ENCODE peak calls at places on chromosomes 4 and X, in four cellular contexts. One of them, this sample, is unnamed.

GRCh38 chr4:132642196-132642817 is 506.8 kb upstream of the PCDH10 start:
- DNase-seq in right lobe of liver: no peak
- DNase-seq in lower leg skin: no peak
- DNase-seq in fibroblast of lung: peak
- DNase-seq in this sample: no peak

GRCh38 chrX:129695937-129696336 is 41.2 kb upstream of the APLN start:
- DNase-seq in right lobe of liver: no peak
- DNase-seq in lower leg skin: peak
- DNase-seq in fibroblast of lung: no peak
- DNase-seq in this sample: no peak

GRCh38 chr4:22869235-22869634 is 176.5 kb downstream of the GBA3 start:
- DNase-seq in lower leg skin: no peak
- DNase-seq in fibroblast of lung: no peak
- DNase-seq in right lobe of liver: no peak
- DNase-seq in this sample: no peak

GRCh38 chrX:31297881-31298280 is 226.0 kb upstream of the FTHL17 start:
- DNase-seq in right lobe of liver: no peak
- DNase-seq in fibroblast of lung: no peak
- DNase-seq in lower leg skin: no peak
- DNase-seq in this sample: no peak

GRCh38 chr4:20074450-20074849 is 177.3 kb upstream of the SLIT2 start:
- DNase-seq in right lobe of liver: no peak
- DNase-seq in fibroblast of lung: peak
- DNase-seq in lower leg skin: no peak
- DNase-seq in this sample: no peak

GRCh38 chrX:123803331-123803983 is 56.4 kb upstream of the XIAP start:
- DNase-seq in fibroblast of lung: peak
- DNase-seq in right lobe of liver: no peak
- DNase-seq in lower leg skin: no peak
- DNase-seq in this sample: no peak

GRCh38 chr4:139028191-139028661 is 12.6 kb downstream of the NOCT start:
- DNase-seq in fibroblast of lung: no peak
- DNase-seq in lower leg skin: no peak
- DNase-seq in right lobe of liver: peak
- DNase-seq in this sample: no peak

GRCh38 chr4:56612282-56612681 is 68.8 kb downstream of the HOPX start:
- DNase-seq in fibroblast of lung: no peak
- DNase-seq in right lobe of liver: no peak
- DNase-seq in lower leg skin: no peak
- DNase-seq in this sample: no peak

GRCh38 chrX:67288958-67289641 is 254.7 kb upstream of the AR start:
- DNase-seq in lower leg skin: peak
- DNase-seq in right lobe of liver: no peak
- DNase-seq in fibroblast of lung: no peak
- DNase-seq in this sample: no peak

GRCh38 chr4:49036528-49036927 is 50.5 kb downstream of the CWH43 start:
- DNase-seq in fibroblast of lung: no peak
- DNase-seq in right lobe of liver: no peak
- DNase-seq in lower leg skin: no peak
- DNase-seq in this sample: no peak

GRCh38 chrX:10109695-10110094 is 47.1 kb upstream of the CLCN4 start:
- DNase-seq in fibroblast of lung: no peak
- DNase-seq in right lobe of liver: no peak
- DNase-seq in lower leg skin: no peak
- DNase-seq in this sample: no peak

GRCh38 chrX:112753116-112753515 is 73.4 kb upstream of the LHFPL1 start:
- DNase-seq in fibroblast of lung: no peak
- DNase-seq in right lobe of liver: no peak
- DNase-seq in lower leg skin: no peak
- DNase-seq in this sample: no peak

GRCh38 chr4:52643846-52644245 is 15.3 kb downstream of the USP46 start:
- DNase-seq in lower leg skin: peak
- DNase-seq in fibroblast of lung: peak
- DNase-seq in right lobe of liver: peak
- DNase-seq in this sample: no peak

GRCh38 chrX:2342281-2342688 is 158.5 kb downstream of the DHRSX start:
- DNase-seq in lower leg skin: peak
- DNase-seq in fibroblast of lung: no peak
- DNase-seq in right lobe of liver: no peak
- DNase-seq in this sample: no peak

GRCh38 chr4:149371021-149371420 is 444.6 kb downstream of the IQCM start:
- DNase-seq in fibroblast of lung: peak
- DNase-seq in lower leg skin: no peak
- DNase-seq in right lobe of liver: peak
- DNase-seq in this sample: no peak
- TF ChIP-seq CTCF in fibroblast of lung: peak
- TF ChIP-seq CTCF in lower leg skin: no peak
- TF ChIP-seq CTCF in right lobe of liver: peak
- TF ChIP-seq CTCF in this sample: peak

DNA sequence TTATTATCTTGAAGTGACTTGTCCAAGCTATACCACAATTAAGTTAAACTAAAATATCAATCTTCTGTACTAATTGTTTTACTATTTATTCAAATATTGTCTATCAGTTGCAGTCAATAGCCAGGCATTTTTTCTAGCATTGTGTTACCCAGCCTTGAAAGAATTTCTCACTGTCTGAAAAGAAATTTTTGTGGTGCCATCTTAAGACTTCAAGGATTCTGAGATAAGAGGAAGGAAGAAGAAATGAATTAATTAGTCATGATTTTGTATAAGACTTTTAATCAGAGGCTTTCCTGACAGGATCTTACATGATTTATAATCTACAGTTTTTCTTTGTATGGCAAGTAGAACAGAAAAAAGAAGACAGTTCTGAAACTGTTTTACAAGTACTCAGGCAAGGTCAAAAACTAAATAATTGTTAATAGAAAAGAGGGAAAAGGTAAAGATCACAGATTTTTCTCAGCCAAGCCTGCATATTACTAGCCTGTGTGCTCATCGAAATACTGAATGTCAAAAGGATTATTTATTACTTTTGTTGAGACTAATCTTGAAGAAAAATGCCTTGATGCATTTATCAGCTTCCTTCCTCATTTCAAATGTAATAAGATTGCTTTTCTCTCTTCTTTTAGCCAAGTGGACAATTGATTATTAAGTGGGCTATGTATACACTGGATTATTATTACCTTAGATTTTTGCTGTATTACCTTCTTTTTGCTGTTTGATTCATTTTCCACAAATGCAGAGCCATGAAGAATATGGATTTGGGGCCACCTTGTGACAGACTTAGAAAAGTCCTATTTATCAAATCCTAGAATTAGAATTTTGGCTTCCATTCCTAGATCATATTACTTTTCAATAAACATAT is 53.8 kb downstream of the CXCL1 start:
- DNase-seq in lower leg skin: no peak
- DNase-seq in fibroblast of lung: peak
- DNase-seq in right lobe of liver: no peak
- DNase-seq in this sample: no peak
- TF ChIP-seq CTCF in lower leg skin: no peak
- TF ChIP-seq CTCF in fibroblast of lung: peak
- TF ChIP-seq CTCF in right lobe of liver: peak
- TF ChIP-seq CTCF in this sample: peak

DNA sequence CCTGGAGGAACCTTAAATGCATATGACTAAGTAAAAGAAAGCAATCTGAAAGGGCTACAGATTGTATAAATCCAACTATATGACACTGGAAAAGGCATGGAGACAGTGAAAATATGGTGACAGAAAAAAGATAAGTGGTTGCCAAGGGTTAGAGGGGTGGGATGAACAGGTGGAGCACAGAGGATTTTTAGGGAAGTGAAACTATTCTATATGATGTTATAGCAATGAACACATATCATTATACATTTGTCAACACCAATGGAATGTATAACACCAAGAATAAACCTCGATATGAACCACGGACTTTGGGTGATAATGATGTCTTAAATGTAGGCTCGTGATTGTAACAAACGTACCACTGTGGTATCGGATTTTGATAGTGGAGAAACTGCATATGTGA is 40.7 kb downstream of the NPY5R start:
- DNase-seq in lower leg skin: no peak
- DNase-seq in right lobe of liver: no peak
- DNase-seq in fibroblast of lung: no peak
- DNase-seq in this sample: no peak
- TF ChIP-seq CTCF in lower leg skin: no peak
- TF ChIP-seq CTCF in right lobe of liver: no peak
- TF ChIP-seq CTCF in fibroblast of lung: no peak
- TF ChIP-seq CTCF in this sample: no peak

GRCh38 chr4:11424896-11425295 is 3.8 kb downstream of the HS3ST1 start:
- DNase-seq in right lobe of liver: no peak
- DNase-seq in lower leg skin: no peak
- DNase-seq in fibroblast of lung: no peak
- DNase-seq in this sample: no peak
- TF ChIP-seq CTCF in right lobe of liver: no peak
- TF ChIP-seq CTCF in lower leg skin: no peak
- TF ChIP-seq CTCF in fibroblast of lung: no peak
- TF ChIP-seq CTCF in this sample: no peak

GRCh38 chr4:67714955-67715354 is 14.0 kb upstream of the UBA6 start:
- DNase-seq in fibroblast of lung: no peak
- DNase-seq in lower leg skin: no peak
- DNase-seq in right lobe of liver: no peak
- DNase-seq in this sample: no peak
- TF ChIP-seq CTCF in fibroblast of lung: no peak
- TF ChIP-seq CTCF in lower leg skin: no peak
- TF ChIP-seq CTCF in right lobe of liver: no peak
- TF ChIP-seq CTCF in this sample: no peak

GRCh38 chrX:15549189-15550012 is 48.8 kb downstream of the BMX start:
- DNase-seq in lower leg skin: no peak
- DNase-seq in right lobe of liver: no peak
- DNase-seq in fibroblast of lung: no peak
- DNase-seq in this sample: no peak
- TF ChIP-seq CTCF in lower leg skin: no peak
- TF ChIP-seq CTCF in right lobe of liver: no peak
- TF ChIP-seq CTCF in fibroblast of lung: no peak
- TF ChIP-seq CTCF in this sample: no peak

GRCh38 chrX:15567886-15568616 is 32.7 kb downstream of the ACE2 start:
- DNase-seq in fibroblast of lung: no peak
- DNase-seq in right lobe of liver: no peak
- DNase-seq in lower leg skin: no peak
- DNase-seq in this sample: no peak
- TF ChIP-seq CTCF in fibroblast of lung: peak
- TF ChIP-seq CTCF in right lobe of liver: peak
- TF ChIP-seq CTCF in lower leg skin: no peak
- TF ChIP-seq CTCF in this sample: no peak

GRCh38 chr4:168631241-168632151 is 134.6 kb downstream of the PALLD start:
- DNase-seq in fibroblast of lung: peak
- DNase-seq in lower leg skin: peak
- DNase-seq in right lobe of liver: peak
- DNase-seq in this sample: no peak
- TF ChIP-seq CTCF in fibroblast of lung: peak
- TF ChIP-seq CTCF in lower leg skin: no peak
- TF ChIP-seq CTCF in right lobe of liver: peak
- TF ChIP-seq CTCF in this sample: no peak

This sample was measured in D721Med.